ENCODE peak calls at places on chromosomes 11 and 22, in five cellular contexts. A, D, F, S and Y are unnamed samples.
A peak's percentile ranks its signal among the peaks of the same experiment; 100 is the strongest.

GRCh38 chr11:128318856-128319474 is 268.4 kb downstream of the ETS1 start:
- DNase-seq in A (no peak), D (no peak), F (no peak), S (no peak), Y (no peak)

GRCh38 chr22:24805790-24806662 is at the start of gene SGSM1:
- DNase-seq in A (peak; percentile 97), D (peak; percentile 25), F (peak; percentile 84), S (no peak), Y (peak; percentile 93)

GRCh38 chr11:35305670-35306382 is 113.5 kb downstream of the SLC1A2 start:
- DNase-seq in A (peak; percentile 63), D (no peak), F (no peak), S (no peak), Y (no peak)

GRCh38 chr11:6619021-6619745 is at the start of gene TPP1:
- DNase-seq in A (peak; percentile 97), D (peak; percentile 90), F (peak; percentile 90), S (no peak), Y (peak; percentile 96)

GRCh38 chr11:43250309-43250708 is 61.5 kb upstream of the API5 start:
- DNase-seq in A (no peak), D (no peak), F (no peak), S (no peak), Y (no peak)

GRCh38 chr11:130979386-130979972 is 63.2 kb upstream of the SNX19 start:
- DNase-seq in A (peak; percentile 8), D (no peak), F (no peak), S (no peak), Y (no peak)

GRCh38 chr11:45185228-45185729 is 38.8 kb downstream of the PRDM11 start:
- DNase-seq in A (no peak), D (no peak), F (no peak), S (no peak), Y (no peak)

GRCh38 chr11:71155846-71156245 is 96.5 kb downstream of the SHANK2 start:
- DNase-seq in A (no peak), D (no peak), F (no peak), S (no peak), Y (peak; percentile 11)

GRCh38 chr11:130103296-130103814 is 33.7 kb downstream of the APLP2 start:
- DNase-seq in A (peak; percentile 35), D (no peak), F (no peak), S (no peak), Y (no peak)

GRCh38 chr11:10749476-10749875 is 1.6 kb upstream of the CTR9 start:
- DNase-seq in A (no peak), D (no peak), F (no peak), S (no peak), Y (no peak)

GRCh38 chr11:121810291-121810690 is 305.7 kb downstream of the BLID start:
- DNase-seq in A (no peak), D (no peak), F (no peak), S (no peak), Y (no peak)

GRCh38 chr11:35919244-35919643 is 24.6 kb upstream of the LDLRAD3 start:
- DNase-seq in A (no peak), D (no peak), F (no peak), S (no peak), Y (no peak)

GRCh38 chr11:75328426-75329277 is 22.8 kb downstream of the ARRB1 start:
- DNase-seq in A (peak; percentile 87), D (no peak), F (peak; percentile 80), S (no peak), Y (peak; percentile 74)

GRCh38 chr11:47867821-47868220 is 19.7 kb upstream of the NUP160 start:
- DNase-seq in A (no peak), D (no peak), F (no peak), S (no peak), Y (no peak)

GRCh38 chr11:86034710-86035109 is 34.2 kb downstream of the PICALM start:
- DNase-seq in A (no peak), D (no peak), F (no peak), S (no peak), Y (no peak)

GRCh38 chr11:131579932-131580387 is 209.5 kb downstream of the NTM start:
- DNase-seq in A (peak; percentile 61), D (no peak), F (no peak), S (no peak), Y (no peak)

GRCh38 chr11:61281581-61282250 is 13.4 kb downstream of the VWCE start:
- DNase-seq in A (peak; percentile 93), D (no peak), F (no peak), S (no peak), Y (no peak)

GRCh38 chr11:59754494-59754858 is 700 bp upstream of the STX3 start:
- DNase-seq in A (peak; percentile 39), D (no peak), F (peak; percentile 56), S (no peak), Y (no peak)

GRCh38 chr11:26283852-26284421 is 48.0 kb upstream of the ANO3 start:
- DNase-seq in A (no peak), D (no peak), F (no peak), S (no peak), Y (no peak)

GRCh38 chr11:125423247-125423849 is 72.7 kb downstream of the FEZ1 start:
- DNase-seq in A (no peak), D (no peak), F (no peak), S (no peak), Y (no peak)

GRCh38 chr11:34316347-34317037 is 41.3 kb downstream of the ABTB2 start:
- DNase-seq in A (no peak), D (no peak), F (no peak), S (no peak), Y (no peak)

GRCh38 chr11:117315285-117316196 is 515 bp downstream of the BACE1 start:
- DNase-seq in A (no peak), D (no peak), F (no peak), S (no peak), Y (no peak)

GRCh38 chr11:46977038-46977818 is 40.7 kb downstream of the CSTPP1 start:
- DNase-seq in A (no peak), D (no peak), F (no peak), S (no peak), Y (no peak)

GRCh38 chr11:8338138-8338537 is 74.5 kb upstream of the LMO1 start:
- DNase-seq in A (peak; percentile 94), D (no peak), F (peak; percentile 63), S (no peak), Y (no peak)

GRCh38 chr22:18023509-18024275 is 669 bp downstream of the MICAL3 start:
- DNase-seq in A (peak; percentile 87), D (peak; percentile 86), F (peak; percentile 87), S (no peak), Y (peak; percentile 91)

GRCh38 chr11:131943296-131943695 is 572.9 kb downstream of the NTM start:
- DNase-seq in A (no peak), D (no peak), F (no peak), S (no peak), Y (no peak)

GRCh38 chr11:100908746-100909145 is 220.9 kb downstream of the PGR start:
- DNase-seq in A (no peak), D (no peak), F (no peak), S (no peak), Y (no peak)

GRCh38 chr11:16030664-16031063 is 325.7 kb downstream of the SOX6 start:
- DNase-seq in A (no peak), D (no peak), F (no peak), S (no peak), Y (no peak)

GRCh38 chr11:130029137-130029536 is 26.5 kb upstream of the PRDM10 start:
- DNase-seq in A (no peak), D (no peak), F (no peak), S (no peak), Y (no peak)

GRCh38 chr11:65898656-65899355 is 1.4 kb downstream of the FOSL1 start:
- DNase-seq in A (no peak), D (no peak), F (no peak), S (no peak), Y (no peak)
- H3K4me1 ChIP-seq in A (peaks cover 47% of the 10 kb centered on the region), D (peaks cover 11% of the 10 kb centered on the region), F (peaks cover 5% of the 10 kb centered on the region), S (peaks cover 22% of the 10 kb centered on the region), Y (no peaks in the 10 kb centered on the region)

DNA sequence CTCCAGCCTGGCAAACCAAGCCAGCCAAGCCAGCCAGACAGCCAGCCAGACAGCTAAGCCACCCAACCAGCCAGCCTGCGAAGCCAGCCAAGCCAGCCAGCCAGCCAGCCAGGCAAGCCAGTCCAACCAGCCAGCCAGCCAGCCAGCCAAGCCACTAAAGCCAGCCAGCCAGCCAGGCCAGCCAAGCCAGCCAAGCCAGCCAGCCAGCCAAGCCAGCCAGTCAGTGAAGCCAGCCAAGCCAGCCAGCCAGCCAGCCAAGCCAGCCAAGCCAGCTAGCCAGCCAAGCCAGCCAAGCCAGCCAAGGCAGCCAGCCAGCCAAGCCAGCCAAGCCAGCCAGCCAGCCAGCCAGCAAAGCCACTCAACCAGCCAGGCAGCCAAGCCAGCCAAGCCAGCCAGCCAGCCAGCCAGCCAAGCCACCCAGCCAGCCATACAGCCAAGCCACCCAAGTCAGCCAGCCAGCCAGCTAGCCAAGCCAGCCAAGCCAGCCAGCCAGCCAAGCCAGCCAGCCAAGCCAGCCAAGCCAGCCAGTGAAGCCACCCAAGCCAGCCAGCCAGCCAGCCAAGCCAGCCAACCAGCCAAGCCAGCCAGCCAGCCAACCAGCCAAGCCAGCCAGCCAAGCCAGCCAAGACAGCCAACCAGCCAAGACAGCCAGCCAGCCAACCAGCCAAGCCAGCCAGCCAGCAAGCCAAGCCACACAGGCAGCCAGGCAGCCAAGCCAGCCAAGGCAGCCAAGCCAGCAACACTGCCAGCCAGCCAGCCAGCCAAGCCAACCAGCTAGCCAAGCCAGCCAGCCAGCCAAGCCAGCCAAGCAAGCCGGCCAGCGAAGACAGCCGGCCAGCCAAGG is 29.7 kb downstream of the CCT8L2 start:
- DNase-seq in A (no peak), D (no peak), F (no peak), S (no peak), Y (no peak)
- H3K9me3 ChIP-seq in A (no peaks in the 10 kb centered on the region), D (no peaks in the 10 kb centered on the region), F (no peaks in the 10 kb centered on the region), S (no peaks in the 10 kb centered on the region), Y (no peaks in the 10 kb centered on the region)

GRCh38 chr11:78065239-78065638 is 1.6 kb downstream of the THRSP start:
- DNase-seq in A (no peak), D (no peak), F (no peak), S (no peak), Y (no peak)

GRCh38 chr11:78063440-78064181 is at the start of gene THRSP:
- DNase-seq in A (no peak), D (peak; percentile 55), F (peak; percentile 93), S (no peak), Y (no peak)

GRCh38 chr11:78069465-78069864 is 5.8 kb downstream of the THRSP start:
- DNase-seq in A (no peak), D (no peak), F (no peak), S (no peak), Y (no peak)

GRCh38 chr11:78067704-78068103 is 4.0 kb downstream of the THRSP start:
- DNase-seq in A (no peak), D (no peak), F (no peak), S (no peak), Y (no peak)

GRCh38 chr11:78066471-78066870 is 2.8 kb downstream of the THRSP start:
- DNase-seq in A (no peak), D (no peak), F (no peak), S (no peak), Y (no peak)
- H3K4me1 ChIP-seq in A (no peaks in the 10 kb centered on the region), D (peaks cover 42% of the 10 kb centered on the region), F (peaks cover 19% of the 10 kb centered on the region), S (peaks cover 12% of the 10 kb centered on the region), Y (peaks cover 17% of the 10 kb centered on the region)

GRCh38 chr11:133697161-133697560 is 148.2 kb downstream of the SPATA19 start:
- DNase-seq in A (no peak), D (peak; percentile 5), F (no peak), S (no peak), Y (no peak)
- H3K9me3 ChIP-seq in A (no peaks in the 10 kb centered on the region), D (no peaks in the 10 kb centered on the region), F (no peaks in the 10 kb centered on the region), S (no peaks in the 10 kb centered on the region), Y (no peaks in the 10 kb centered on the region)